ENCODE peak calls at places on chromosomes 16 and 17, in five cellular contexts. U, P, V, E and M are unnamed samples.

GRCh38 chr16:4216631-4217030 is 25.2 kb downstream of the SRL start:
- DNase-seq in P (no peak), E (no peak), U (no peak), V (no peak), M (no peak)

GRCh38 chr17:3887811-3888210 is 5.0 kb downstream of the CAMKK1 start:
- DNase-seq in V (no peak), P (no peak), U (no peak), E (peak), M (no peak)

GRCh38 chr16:56681939-56682702 is at the start of gene MT1X:
- DNase-seq in P (peak), U (peak), E (peak), V (peak), M (peak)

GRCh38 chr17:50806141-50806643 is 29.2 kb upstream of the WFIKKN2 start:
- DNase-seq in V (no peak), U (no peak), E (no peak), P (no peak), M (no peak)

GRCh38 chr16:74862743-74863244 is 88.2 kb upstream of the FA2H start:
- DNase-seq in E (peak), V (no peak), U (no peak), P (peak), M (no peak)

GRCh38 chr17:20890338-20890737 is 152.5 kb downstream of the USP22 start:
- DNase-seq in U (no peak), E (no peak), V (no peak), P (no peak), M (no peak)

GRCh38 chr16:48022496-48022895 is 133.3 kb downstream of the ABCC12 start:
- DNase-seq in U (no peak), P (peak), V (no peak), E (no peak), M (no peak)

GRCh38 chr16:27847030-27847550 is 216.4 kb downstream of the GSG1L start:
- DNase-seq in P (no peak), V (no peak), U (no peak), E (peak), M (no peak)

GRCh38 chr16:3458278-3458851 is 14.9 kb downstream of the NAA60 start:
- DNase-seq in E (peak), P (no peak), V (no peak), U (no peak), M (no peak)

GRCh38 chr16:30053376-30054015 is 12.1 kb upstream of the ALDOA start:
- DNase-seq in P (no peak), U (no peak), V (no peak), E (peak), M (no peak)

GRCh38 chr16:66920924-66921680 is 2.4 kb upstream of the CDH16 start:
- DNase-seq in U (no peak), V (no peak), E (no peak), P (no peak), M (no peak)

GRCh38 chr17:50139950-50140885 is 10.3 kb upstream of the SAMD14 start:
- DNase-seq in P (peak), E (peak), U (peak), V (peak), M (peak)

GRCh38 chr17:53719229-53719628 is 103.5 kb upstream of the KIF2B start:
- DNase-seq in P (no peak), U (no peak), V (no peak), E (no peak), M (no peak)

GRCh38 chr16:2716948-2717347 is 3.1 kb downstream of the PRSS27 start:
- DNase-seq in P (no peak), U (no peak), E (no peak), V (no peak), M (no peak)

GRCh38 chr16:31105677-31106213 is 2.4 kb upstream of the BCKDK start:
- DNase-seq in E (peak), U (peak), P (peak), V (peak), M (peak)

GRCh38 chr16:1132431-1132830 is 20.5 kb upstream of the CACNA1H start:
- DNase-seq in P (no peak), V (no peak), U (no peak), E (no peak), M (no peak)

GRCh38 chr17:77106874-77107358 is 33.9 kb upstream of the SEC14L1 start:
- DNase-seq in V (no peak), P (peak), U (no peak), E (no peak), M (no peak)

GRCh38 chr17:79971651-79972050 is 64.0 kb downstream of the TBC1D16 start:
- DNase-seq in E (no peak), P (no peak), U (no peak), V (no peak), M (no peak)

GRCh38 chr16:70725024-70725911 is 39.4 kb upstream of the MTSS2 start:
- DNase-seq in P (no peak), E (no peak), V (no peak), U (peak), M (no peak)

GRCh38 chr16:67666032-67666537 is 465 bp downstream of the ENKD1 start:
- DNase-seq in E (no peak), P (peak), U (no peak), V (no peak), M (no peak)

GRCh38 chr17:3732171-3732570 is 8.5 kb downstream of the HASPIN start:
- DNase-seq in V (no peak), P (peak), U (no peak), E (peak), M (no peak)

GRCh38 chr17:61400786-61401279 is 1.2 kb downstream of the TBX2 start:
- DNase-seq in P (peak), U (no peak), V (no peak), E (no peak), M (no peak)
- TF ChIP-seq CTCF in P (no peak), U (no peak), V (no peak), E (no peak), M (no peak)

GRCh38 chr16:84505249-84506156 is 1.0 kb upstream of the MEAK7 start:
- DNase-seq in E (no peak), V (no peak), P (no peak), U (no peak), M (no peak)

GRCh38 chr16:84503751-84504395 is 586 bp downstream of the MEAK7 start:
- DNase-seq in V (no peak), P (no peak), U (no peak), E (peak), M (no peak)

GRCh38 chr16:84502581-84502980 is 1.9 kb downstream of the MEAK7 start:
- DNase-seq in P (no peak), V (no peak), U (no peak), E (peak), M (no peak)

GRCh38 chr16:84502075-84502474 is 2.4 kb downstream of the MEAK7 start:
- DNase-seq in E (no peak), P (no peak), V (no peak), U (no peak), M (no peak)

GRCh38 chr16:84504420-84505248 is at the start of gene MEAK7:
- DNase-seq in V (peak), P (peak), U (peak), E (peak), M (peak)
- TF ChIP-seq CTCF in V (no peak), P (no peak), U (no peak), E (no peak), M (no peak)

DNA sequence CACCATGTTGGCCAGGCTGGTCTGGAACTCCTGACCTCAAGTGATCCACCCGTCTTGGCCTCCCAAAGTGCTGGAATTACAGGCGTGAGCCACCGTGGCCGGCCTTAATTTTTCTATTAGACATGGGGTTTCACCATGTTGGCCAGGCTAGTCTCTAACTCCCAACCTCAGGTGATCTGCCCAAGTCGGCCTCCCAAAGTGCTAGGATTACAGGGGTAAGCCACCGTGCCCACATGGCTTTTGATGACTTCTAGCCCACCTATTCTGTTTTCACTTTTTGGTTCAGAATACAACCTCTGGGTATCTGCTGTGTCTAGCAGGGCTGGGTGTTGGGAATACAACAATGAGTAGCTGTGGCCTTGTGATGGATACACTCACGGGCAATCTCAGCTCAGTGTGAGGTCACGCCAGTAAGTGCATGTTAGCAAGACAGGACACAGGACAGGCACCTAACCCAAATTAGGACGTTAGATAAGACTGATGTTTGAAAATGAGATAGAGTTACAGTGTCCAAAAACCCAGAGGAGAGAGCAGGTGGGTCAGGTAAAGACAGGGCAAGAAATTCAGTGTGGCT is 14.1 kb upstream of the YWHAE start:
- DNase-seq in V (no peak), U (no peak), P (no peak), E (no peak), M (no peak)
- TF ChIP-seq CTCF in V (no peak), U (no peak), P (no peak), E (no peak), M (no peak)

GRCh38 chr17:43940630-43941029 is 1.6 kb downstream of the PPY start:
- DNase-seq in P (no peak), V (no peak), U (no peak), E (peak), M (peak)
- TF ChIP-seq CTCF in P (peak), V (no peak), U (peak), E (peak), M (peak)

GRCh38 chr17:57443781-57444180 is 187.5 kb downstream of the MSI2 start:
- DNase-seq in V (no peak), U (no peak), P (no peak), E (no peak), M (no peak)
- TF ChIP-seq CTCF in V (no peak), U (no peak), P (no peak), E (no peak), M (no peak)

GRCh38 chr17:7555320-7555948 is 3.1 kb upstream of the TNFSF13 start:
- DNase-seq in E (no peak), U (no peak), P (no peak), V (no peak), M (no peak)
- TF ChIP-seq CTCF in E (peak), U (no peak), P (no peak), V (no peak), M (peak)

GRCh38 chr17:64024781-64025731 is 4.6 kb upstream of the ICAM2 start:
- DNase-seq in P (no peak), U (no peak), V (peak), E (no peak), M (no peak)

GRCh38 chr17:64022631-64023063 is 2.2 kb upstream of the ICAM2 start:
- DNase-seq in U (no peak), V (no peak), E (no peak), P (no peak), M (no peak)

GRCh38 chr17:64025732-64026294 is 5.4 kb upstream of the ICAM2 start:
- DNase-seq in V (peak), P (peak), E (peak), U (peak), M (peak)

GRCh38 chr17:64020068-64020766 is at the start of gene ICAM2:
- DNase-seq in E (no peak), V (peak), P (peak), U (peak), M (no peak)

GRCh38 chr17:64024215-64024654 is 3.8 kb upstream of the ICAM2 start:
- DNase-seq in U (no peak), V (no peak), P (no peak), E (no peak), M (no peak)
- TF ChIP-seq CTCF in U (no peak), V (no peak), P (no peak), E (no peak), M (no peak)